ENCODE peak calls at places on chromosome 17, in four cellular contexts. One of them, this sample, is unnamed.

GRCh38 chr17:61397086-61397842 is 2.4 kb upstream of the TBX2 start:
- DNase-seq in A549: no peak
- DNase-seq in GM12878: no peak
- DNase-seq in HepG2: no peak
- DNase-seq in this sample: no peak

GRCh38 chr17:21493993-21494392 is 117.8 kb downstream of the KCNJ12 start:
- DNase-seq in A549: no peak
- DNase-seq in GM12878: no peak
- DNase-seq in HepG2: no peak
- DNase-seq in this sample: no peak

GRCh38 chr17:67044016-67044772 is at the start of gene CACNG1:
- DNase-seq in A549: no peak
- DNase-seq in GM12878: no peak
- DNase-seq in HepG2: no peak
- DNase-seq in this sample: no peak

GRCh38 chr17:40612510-40613244 is 34.9 kb downstream of the SMARCE1 start:
- DNase-seq in A549: no peak
- DNase-seq in GM12878: no peak
- DNase-seq in HepG2: no peak
- DNase-seq in this sample: no peak

GRCh38 chr17:77019955-77020379 is 120.8 kb upstream of the SEC14L1 start:
- DNase-seq in A549: no peak
- DNase-seq in GM12878: no peak
- DNase-seq in HepG2: peak
- DNase-seq in this sample: no peak

GRCh38 chr17:27878776-27879562 is 14.2 kb downstream of the LYRM9 start:
- DNase-seq in A549: no peak
- DNase-seq in GM12878: no peak
- DNase-seq in HepG2: no peak
- DNase-seq in this sample: no peak

GRCh38 chr17:50934672-50935200 is 68.6 kb upstream of the TOB1 start:
- DNase-seq in A549: no peak
- DNase-seq in GM12878: no peak
- DNase-seq in HepG2: no peak
- DNase-seq in this sample: peak

GRCh38 chr17:74201250-74201649 is 2.2 kb upstream of the RPL38 start:
- DNase-seq in A549: no peak
- DNase-seq in GM12878: no peak
- DNase-seq in HepG2: no peak
- DNase-seq in this sample: no peak

GRCh38 chr17:82598256-82599011 is 49.8 kb downstream of the WDR45B start:
- DNase-seq in A549: no peak
- DNase-seq in GM12878: no peak
- DNase-seq in HepG2: no peak
- DNase-seq in this sample: no peak

GRCh38 chr17:50685691-50686493 is 21.8 kb downstream of the ANKRD40 start:
- DNase-seq in A549: no peak
- DNase-seq in GM12878: no peak
- DNase-seq in HepG2: no peak
- DNase-seq in this sample: no peak

GRCh38 chr17:21174719-21175118 is 39.2 kb downstream of the TMEM11 start:
- DNase-seq in A549: no peak
- DNase-seq in GM12878: no peak
- DNase-seq in HepG2: no peak
- DNase-seq in this sample: no peak

GRCh38 chr17:79915850-79916430 is 76.7 kb upstream of the CBX4 start:
- DNase-seq in A549: peak
- DNase-seq in GM12878: no peak
- DNase-seq in HepG2: peak
- DNase-seq in this sample: peak

GRCh38 chr17:286571-286970 is 66.0 kb downstream of the RPH3AL start:
- DNase-seq in A549: no peak
- DNase-seq in GM12878: no peak
- DNase-seq in HepG2: no peak
- DNase-seq in this sample: no peak

GRCh38 chr17:53335443-53335842 is 487.3 kb upstream of the KIF2B start:
- DNase-seq in A549: no peak
- DNase-seq in GM12878: no peak
- DNase-seq in HepG2: no peak
- DNase-seq in this sample: no peak

GRCh38 chr17:71601894-71602504 is 518.8 kb upstream of the SOX9 start:
- DNase-seq in A549: no peak
- DNase-seq in GM12878: no peak
- DNase-seq in HepG2: no peak
- DNase-seq in this sample: no peak

GRCh38 chr17:32877164-32877764 is 340 bp upstream of the MYO1D start:
- DNase-seq in A549: peak
- DNase-seq in GM12878: peak
- DNase-seq in HepG2: peak
- DNase-seq in this sample: peak

GRCh38 chr17:75155191-75155601 is 884 bp upstream of the JPT1 start:
- DNase-seq in A549: no peak
- DNase-seq in GM12878: no peak
- DNase-seq in HepG2: no peak
- DNase-seq in this sample: no peak

GRCh38 chr17:27597188-27597580 is 33.8 kb upstream of the LGALS9 start:
- DNase-seq in A549: no peak
- DNase-seq in GM12878: no peak
- DNase-seq in HepG2: no peak
- DNase-seq in this sample: no peak

GRCh38 chr17:31695456-31696090 is 163.5 kb downstream of the COPRS start:
- DNase-seq in A549: no peak
- DNase-seq in GM12878: no peak
- DNase-seq in HepG2: no peak
- DNase-seq in this sample: no peak

GRCh38 chr17:7280519-7281073 is 922 bp upstream of the SLC2A4 start:
- DNase-seq in A549: peak
- DNase-seq in GM12878: peak
- DNase-seq in HepG2: peak
- DNase-seq in this sample: peak

GRCh38 chr17:393806-394717 is 41.5 kb upstream of the RPH3AL start:
- DNase-seq in A549: no peak
- DNase-seq in GM12878: no peak
- DNase-seq in HepG2: no peak
- DNase-seq in this sample: peak

GRCh38 chr17:63250830-63251229 is 195.3 kb downstream of the CYB561 start:
- DNase-seq in A549: no peak
- DNase-seq in GM12878: no peak
- DNase-seq in HepG2: no peak
- DNase-seq in this sample: no peak

GRCh38 chr17:520447-521167 is 168.0 kb upstream of the RPH3AL start:
- DNase-seq in A549: no peak
- DNase-seq in GM12878: no peak
- DNase-seq in HepG2: no peak
- DNase-seq in this sample: no peak

GRCh38 chr17:57432507-57433277 is 176.4 kb downstream of the MSI2 start:
- DNase-seq in A549: no peak
- DNase-seq in GM12878: no peak
- DNase-seq in HepG2: no peak
- DNase-seq in this sample: peak

GRCh38 chr17:69761767-69762321 is 313.2 kb upstream of the KCNJ16 start:
- DNase-seq in A549: peak
- DNase-seq in GM12878: no peak
- DNase-seq in HepG2: peak
- DNase-seq in this sample: no peak

GRCh38 chr17:45092932-45093430 is 31.9 kb downstream of the NMT1 start:
- DNase-seq in A549: peak
- DNase-seq in GM12878: no peak
- DNase-seq in HepG2: peak
- DNase-seq in this sample: no peak

GRCh38 chr17:27551701-27552466 is 79.1 kb upstream of the LGALS9 start:
- DNase-seq in A549: peak
- DNase-seq in GM12878: no peak
- DNase-seq in HepG2: peak
- DNase-seq in this sample: no peak

GRCh38 chr17:57625511-57625910 is 119.6 kb downstream of the CCDC182 start:
- DNase-seq in A549: no peak
- DNase-seq in GM12878: no peak
- DNase-seq in HepG2: no peak
- DNase-seq in this sample: no peak

GRCh38 chr17:52064791-52065211 is 93.7 kb downstream of the CA10 start:
- DNase-seq in A549: no peak
- DNase-seq in GM12878: no peak
- DNase-seq in HepG2: no peak
- DNase-seq in this sample: no peak

GRCh38 chr17:47288531-47289116 is 35.0 kb downstream of the ITGB3 start:
- DNase-seq in A549: no peak
- DNase-seq in GM12878: no peak
- DNase-seq in HepG2: no peak
- DNase-seq in this sample: peak

GRCh38 chr17:16287563-16288027 is 65.7 kb downstream of the CENPV start:
- DNase-seq in A549: no peak
- DNase-seq in GM12878: peak
- DNase-seq in HepG2: peak
- DNase-seq in this sample: peak

GRCh38 chr17:66549731-66550207 is 247.4 kb downstream of the PRKCA start:
- DNase-seq in A549: no peak
- DNase-seq in GM12878: no peak
- DNase-seq in HepG2: no peak
- DNase-seq in this sample: no peak

GRCh38 chr17:44527102-44527501 is 23.9 kb upstream of the GPATCH8 start:
- DNase-seq in A549: no peak
- DNase-seq in GM12878: no peak
- DNase-seq in HepG2: no peak
- DNase-seq in this sample: no peak

GRCh38 chr17:70555723-70556122 is 386.4 kb downstream of the KCNJ2 start:
- DNase-seq in A549: no peak
- DNase-seq in GM12878: no peak
- DNase-seq in HepG2: no peak
- DNase-seq in this sample: no peak

GRCh38 chr17:76437467-76438402 is 15.2 kb downstream of the UBE2O start:
- DNase-seq in A549: no peak
- DNase-seq in GM12878: no peak
- DNase-seq in HepG2: peak
- DNase-seq in this sample: no peak

GRCh38 chr17:72523491-72523890 is 402.7 kb downstream of the SOX9 start:
- DNase-seq in A549: no peak
- DNase-seq in GM12878: no peak
- DNase-seq in HepG2: no peak
- DNase-seq in this sample: no peak

GRCh38 chr17:70936724-70937123 is 767.4 kb downstream of the KCNJ2 start:
- DNase-seq in A549: no peak
- DNase-seq in GM12878: no peak
- DNase-seq in HepG2: no peak
- DNase-seq in this sample: no peak

GRCh38 chr17:75814900-75815373 is 29.3 kb downstream of the UNC13D start:
- DNase-seq in A549: no peak
- DNase-seq in GM12878: no peak
- DNase-seq in HepG2: no peak
- DNase-seq in this sample: no peak

GRCh38 chr17:78583091-78583490 is 5.9 kb upstream of the DNAH17 start:
- DNase-seq in A549: peak
- DNase-seq in GM12878: no peak
- DNase-seq in HepG2: no peak
- DNase-seq in this sample: peak

GRCh38 chr17:78580277-78580804 is 3.1 kb upstream of the DNAH17 start:
- DNase-seq in A549: no peak
- DNase-seq in GM12878: no peak
- DNase-seq in HepG2: no peak
- DNase-seq in this sample: no peak

GRCh38 chr17:78577296-78577695 is at the start of gene DNAH17:
- DNase-seq in A549: no peak
- DNase-seq in GM12878: no peak
- DNase-seq in HepG2: no peak
- DNase-seq in this sample: no peak

GRCh38 chr17:78585231-78585630 is 8.0 kb upstream of the DNAH17 start:
- DNase-seq in A549: no peak
- DNase-seq in GM12878: no peak
- DNase-seq in HepG2: peak
- DNase-seq in this sample: no peak

GRCh38 chr17:78581304-78581703 is 4.1 kb upstream of the DNAH17 start:
- DNase-seq in A549: no peak
- DNase-seq in GM12878: no peak
- DNase-seq in HepG2: no peak
- DNase-seq in this sample: no peak
- TF ChIP-seq CHD2 in A549: no peak
- TF ChIP-seq CHD2 in GM12878: no peak
- TF ChIP-seq CHD2 in HepG2: no peak
- TF ChIP-seq CHD2 in this sample: no peak

DNA sequence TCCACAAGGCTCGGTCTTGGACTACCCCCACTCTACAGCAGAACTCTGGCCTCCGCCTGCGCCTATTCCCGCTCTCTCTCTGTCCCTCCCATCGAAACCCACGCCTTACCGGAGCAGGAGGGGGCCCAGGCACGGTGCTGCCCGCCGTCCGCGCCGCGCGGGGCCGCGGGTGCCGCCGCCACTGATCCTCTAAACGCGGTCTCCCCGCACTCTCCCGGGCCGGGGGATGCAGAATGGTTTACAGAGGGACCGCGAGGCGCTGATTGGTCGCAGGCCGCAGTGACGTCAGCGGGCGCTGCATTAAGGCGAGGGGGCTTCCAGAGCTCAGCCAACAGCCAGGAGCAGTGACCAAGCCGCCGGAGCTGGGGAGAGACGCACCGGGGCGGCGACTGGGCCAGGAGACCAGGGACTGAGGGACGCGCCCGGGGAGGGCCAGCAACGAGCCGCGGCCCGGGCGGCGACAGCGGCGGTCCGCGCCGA is 780 bp upstream of the LHX1 start:
- DNase-seq in A549: no peak
- DNase-seq in GM12878: no peak
- DNase-seq in HepG2: no peak
- DNase-seq in this sample: peak
- TF ChIP-seq JUNB in A549: no peak
- TF ChIP-seq JUNB in GM12878: no peak
- TF ChIP-seq JUNB in HepG2: no peak
- TF ChIP-seq JUNB in this sample: no peak

GRCh38 chr17:49224198-49224996 is 6.2 kb downstream of the PHOSPHO1 start:
- DNase-seq in A549: no peak
- DNase-seq in GM12878: no peak
- DNase-seq in HepG2: no peak
- DNase-seq in this sample: no peak
- TF ChIP-seq CHD2 in A549: no peak
- TF ChIP-seq CHD2 in GM12878: peak
- TF ChIP-seq CHD2 in HepG2: no peak
- TF ChIP-seq CHD2 in this sample: no peak

DNA sequence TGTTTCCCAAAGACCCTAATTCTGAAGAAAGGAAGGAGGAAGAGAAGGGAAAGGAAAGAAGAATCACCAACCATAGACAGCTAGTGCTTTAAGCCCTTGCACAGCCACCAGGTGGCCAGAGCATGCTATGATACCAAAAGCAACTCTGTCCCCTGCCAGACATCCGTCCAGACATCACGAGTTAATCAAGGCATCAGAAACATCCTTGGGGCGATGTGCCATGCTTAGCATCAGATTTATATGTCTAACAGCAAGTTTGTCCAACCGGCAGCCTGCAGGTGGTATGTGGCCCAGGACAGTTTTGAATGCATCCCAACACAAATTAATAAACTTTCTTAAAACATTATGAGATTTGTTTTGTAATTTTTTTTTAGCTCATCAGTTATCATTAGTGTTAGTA is 2.9 kb upstream of the CRYBA1 start:
- DNase-seq in A549: peak
- DNase-seq in GM12878: no peak
- DNase-seq in HepG2: peak
- DNase-seq in this sample: peak
- TF ChIP-seq JUNB in A549: no peak
- TF ChIP-seq JUNB in GM12878: no peak
- TF ChIP-seq JUNB in HepG2: no peak
- TF ChIP-seq JUNB in this sample: no peak

GRCh38 chr17:36205637-36206458 is 5.0 kb upstream of the CCL4L2 start:
- DNase-seq in A549: no peak
- DNase-seq in GM12878: no peak
- DNase-seq in HepG2: no peak
- DNase-seq in this sample: no peak
- TF ChIP-seq CHD2 in A549: no peak
- TF ChIP-seq CHD2 in GM12878: no peak
- TF ChIP-seq CHD2 in HepG2: no peak
- TF ChIP-seq CHD2 in this sample: no peak

This sample was measured in K562.